ENCODE peak calls at places on chromosomes 11 and 22, in ten cellular contexts. C, G, L, F, R, A, I, V, E and M are unnamed samples.

GRCh38 chr11:971731-972365 is 46.2 kb downstream of the AP2A2 start:
- DNase-seq in F (no peak), C (no peak), I (no peak), V (no peak), E (no peak), G (no peak), A (no peak), R (no peak), L (no peak), M (peak; percentile 34)

GRCh38 chr11:70397336-70397982 is 870 bp upstream of the CTTN start:
- DNase-seq in A (no peak), I (no peak), E (peak; percentile 16), F (peak; percentile 30), V (peak; percentile 35), G (no peak), C (no peak), L (peak; percentile 36), R (peak; percentile 50), M (no peak)

GRCh38 chr11:59550368-59550841 is 39.1 kb downstream of the OR4D9 start:
- DNase-seq in I (peak; percentile 84), R (peak; percentile 74), A (peak; percentile 65), V (peak; percentile 95), G (peak; percentile 95), L (peak; percentile 71), F (peak; percentile 86), E (peak; percentile 93), C (peak; percentile 91), M (peak; percentile 87)

GRCh38 chr11:93234602-93235207 is 36.9 kb upstream of the SLC36A4 start:
- DNase-seq in V (peak; percentile 66), G (peak; percentile 80), C (peak; percentile 80), R (peak; percentile 77), E (peak; percentile 65), A (peak; percentile 51), L (peak; percentile 79), I (peak; percentile 79), F (peak; percentile 88), M (peak; percentile 62)

GRCh38 chr11:61071208-61071681 is 31.0 kb upstream of the CD5 start:
- DNase-seq in E (no peak), L (no peak), R (no peak), G (peak; percentile 72), V (no peak), A (no peak), F (no peak), I (no peak), C (no peak), M (no peak)

GRCh38 chr11:132864811-132865576 is 667.3 kb downstream of the OPCML start:
- DNase-seq in R (no peak), E (no peak), F (no peak), V (no peak), A (no peak), I (no peak), L (peak; percentile 60), G (no peak), C (no peak), M (no peak)

GRCh38 chr11:70109006-70109405 is 30.9 kb downstream of the ANO1 start:
- DNase-seq in F (no peak), R (no peak), I (no peak), A (no peak), L (no peak), G (no peak), C (peak; percentile 17), E (peak; percentile 3), V (peak; percentile 52), M (no peak)

GRCh38 chr11:116226731-116227130 is 546.1 kb downstream of the BUD13 start:
- DNase-seq in G (no peak), L (no peak), F (no peak), V (no peak), A (no peak), I (no peak), E (no peak), R (no peak), C (no peak), M (no peak)

GRCh38 chr22:19287889-19288288 is 3.6 kb downstream of the CLTCL1 start:
- DNase-seq in E (peak; percentile 95), I (no peak), G (no peak), A (no peak), V (peak; percentile 60), L (no peak), C (no peak), F (no peak), R (no peak), M (no peak)

GRCh38 chr11:107276057-107276456 is 181.6 kb downstream of the CWF19L2 start:
- DNase-seq in C (no peak), G (no peak), V (no peak), L (no peak), R (no peak), I (no peak), F (no peak), A (no peak), E (peak; percentile 2), M (no peak)

GRCh38 chr11:8408151-8408930 is 144.7 kb upstream of the LMO1 start:
- DNase-seq in F (no peak), V (peak; percentile 21), I (no peak), A (no peak), C (no peak), R (no peak), E (no peak), G (no peak), L (no peak), M (no peak)

GRCh38 chr11:13031349-13031748 is 22.2 kb downstream of the RASSF10 start:
- DNase-seq in V (no peak), C (no peak), F (no peak), L (no peak), A (no peak), E (no peak), G (no peak), R (no peak), I (no peak), M (no peak)

GRCh38 chr11:69292221-69292648 is 1.7 kb upstream of the MYEOV start:
- DNase-seq in F (peak; percentile 43), I (no peak), C (peak; percentile 43), A (no peak), E (peak; percentile 24), L (peak; percentile 78), R (peak; percentile 51), V (no peak), G (peak; percentile 52), M (no peak)

GRCh38 chr11:70278994-70279393 is 8.5 kb downstream of the PPFIA1 start:
- DNase-seq in R (no peak), C (no peak), F (no peak), E (no peak), G (no peak), A (no peak), L (no peak), V (no peak), I (no peak), M (peak; percentile 52)

GRCh38 chr11:44246726-44247125 is 63.2 kb downstream of the ALX4 start:
- DNase-seq in I (no peak), V (no peak), L (no peak), C (no peak), F (no peak), A (no peak), E (peak; percentile 48), R (no peak), G (no peak), M (no peak)

GRCh38 chr22:25402501-25403283 is 161.8 kb upstream of the GRK3 start:
- DNase-seq in V (peak; percentile 31), F (no peak), R (no peak), I (peak; percentile 47), A (no peak), C (no peak), L (no peak), G (no peak), E (peak; percentile 26), M (no peak)

GRCh38 chr11:57434640-57435546 is 8.0 kb upstream of the SLC43A3 start:
- DNase-seq in L (no peak), F (no peak), R (no peak), I (no peak), E (peak; percentile 99), V (peak; percentile 57), A (no peak), C (no peak), G (no peak), M (no peak)

GRCh38 chr11:68303982-68304780 is 8.2 kb upstream of the LRP5 start:
- DNase-seq in R (no peak), I (no peak), E (no peak), C (no peak), L (no peak), F (no peak), G (no peak), V (no peak), A (no peak), M (no peak)

GRCh38 chr11:25981998-25982397 is 349.9 kb upstream of the ANO3 start:
- DNase-seq in A (no peak), G (peak; percentile 87), E (peak; percentile 67), I (peak; percentile 18), L (peak; percentile 47), F (no peak), R (peak; percentile 30), V (peak; percentile 32), C (no peak), M (peak; percentile 27)

GRCh38 chr22:40203568-40203967 is 25.8 kb downstream of the TNRC6B start:
- DNase-seq in A (no peak), E (no peak), C (no peak), F (no peak), R (no peak), G (peak; percentile 63), V (no peak), I (no peak), L (no peak), M (no peak)

GRCh38 chr22:46054091-46054877 is 77.3 kb upstream of the WNT7B start:
- DNase-seq in R (peak; percentile 73), C (peak; percentile 83), E (peak; percentile 65), I (peak; percentile 87), F (peak; percentile 62), L (peak; percentile 60), G (peak; percentile 80), A (no peak), V (peak; percentile 61), M (peak; percentile 91)

GRCh38 chr11:17722000-17722643 is 2.8 kb downstream of the MYOD1 start:
- DNase-seq in R (peak; percentile 67), C (no peak), G (no peak), V (no peak), F (no peak), I (no peak), E (peak; percentile 10), A (no peak), L (peak; percentile 56), M (no peak)

GRCh38 chr11:116865696-116866095 is 28.3 kb upstream of the APOA1 start:
- DNase-seq in R (no peak), C (no peak), I (no peak), F (no peak), L (no peak), G (no peak), A (no peak), V (no peak), E (peak; percentile 78), M (no peak)

GRCh38 chr11:56876621-56877312 is 111.9 kb upstream of the OR5AK2 start:
- DNase-seq in G (no peak), V (peak; percentile 31), L (no peak), I (no peak), F (no peak), A (no peak), E (peak; percentile 2), R (no peak), C (no peak), M (no peak)

GRCh38 chr22:20965104-20965887 is 1.8 kb upstream of the AIFM3 start:
- DNase-seq in F (no peak), A (no peak), V (no peak), E (no peak), C (peak; percentile 80), L (peak; percentile 48), R (no peak), I (no peak), G (no peak), M (no peak)

GRCh38 chr22:25012743-25013142 is 60.2 kb downstream of the KIAA1671 start:
- DNase-seq in I (no peak), V (no peak), F (no peak), E (no peak), C (no peak), L (no peak), G (no peak), A (no peak), R (no peak), M (no peak)

GRCh38 chr11:59012106-59012941 is 73.0 kb downstream of the GLYATL1 start:
- DNase-seq in L (peak; percentile 10), C (no peak), V (no peak), A (no peak), E (no peak), G (peak; percentile 30), I (no peak), F (no peak), R (no peak), M (no peak)

GRCh38 chr11:116700586-116701220 is 72.1 kb downstream of the BUD13 start:
- DNase-seq in L (no peak), I (no peak), A (no peak), G (no peak), R (no peak), C (no peak), F (no peak), V (no peak), E (no peak), M (no peak)